ENCODE peak calls at places on chromosomes 11 and 22, in eight cellular contexts. B, F, H, N, P, C, Y and T are unnamed samples.

GRCh38 chr22:27799334-27800249 is 2.0 kb downstream of the MN1 start:
- DNase-seq in B (no peak), F (no peak), H (no peak), N (no peak), P (peak), C (no peak), Y (no peak), T (no peak)

GRCh38 chr22:45503071-45503815 is 560 bp downstream of the FBLN1 start:
- DNase-seq in B (no peak), F (no peak), H (no peak), N (no peak), P (no peak), C (no peak), Y (no peak), T (peak)

GRCh38 chr11:2577071-2578005 is 122.5 kb downstream of the KCNQ1OT1 start:
- DNase-seq in B (no peak), F (no peak), H (peak), N (peak), P (no peak), C (no peak), Y (peak), T (no peak)

GRCh38 chr11:48141475-48142100 is 75.0 kb upstream of the OR4B1 start:
- DNase-seq in B (no peak), F (no peak), H (no peak), N (no peak), P (peak), C (no peak), Y (no peak), T (no peak)

GRCh38 chr22:23180301-23180892 is at the start of gene BCR:
- DNase-seq in B (peak), F (peak), H (peak), N (peak), P (peak), C (peak), Y (no peak), T (peak)

GRCh38 chr22:43546186-43546585 is 134.4 kb downstream of the MPPED1 start:
- DNase-seq in B (no peak), F (no peak), H (no peak), N (no peak), P (no peak), C (no peak), Y (no peak), T (no peak)

GRCh38 chr22:33210129-33210784 is 152.1 kb upstream of the SYN3 start:
- DNase-seq in B (no peak), F (peak), H (no peak), N (no peak), P (peak), C (no peak), Y (no peak), T (peak)

GRCh38 chr22:42287174-42287890 is 16.9 kb upstream of the TCF20 start:
- DNase-seq in B (no peak), F (no peak), H (no peak), N (no peak), P (no peak), C (no peak), Y (no peak), T (no peak)

GRCh38 chr11:66970808-66971442 is 4.2 kb upstream of the C11orf86 start:
- DNase-seq in B (peak), F (no peak), H (no peak), N (no peak), P (peak), C (peak), Y (peak), T (no peak)

GRCh38 chr11:79097279-79097875 is 343.5 kb downstream of the TENM4 start:
- DNase-seq in B (no peak), F (no peak), H (no peak), N (no peak), P (peak), C (peak), Y (no peak), T (no peak)

GRCh38 chr11:69391192-69392103 is 90.0 kb upstream of the LINC01488 start:
- DNase-seq in B (no peak), F (no peak), H (no peak), N (no peak), P (no peak), C (no peak), Y (no peak), T (no peak)

GRCh38 chr22:41713004-41713403 is 13.7 kb downstream of the MEI1 start:
- DNase-seq in B (no peak), F (no peak), H (no peak), N (no peak), P (no peak), C (no peak), Y (no peak), T (no peak)

GRCh38 chr22:39620924-39621690 is 50.6 kb downstream of the CACNA1I start:
- DNase-seq in B (no peak), F (no peak), H (no peak), N (no peak), P (no peak), C (no peak), Y (no peak), T (no peak)

GRCh38 chr11:120068114-120068573 is 69.8 kb downstream of the TRIM29 start:
- DNase-seq in B (no peak), F (no peak), H (no peak), N (no peak), P (no peak), C (no peak), Y (peak), T (no peak)

GRCh38 chr11:106471273-106471672 is 393.8 kb downstream of the AASDHPPT start:
- DNase-seq in B (no peak), F (no peak), H (no peak), N (no peak), P (no peak), C (peak), Y (no peak), T (no peak)

GRCh38 chr11:1640076-1640946 is 10.7 kb downstream of the KRTAP5-5 start:
- DNase-seq in B (no peak), F (peak), H (no peak), N (no peak), P (peak), C (peak), Y (no peak), T (peak)

GRCh38 chr11:128289048-128289447 is 298.3 kb downstream of the ETS1 start:
- DNase-seq in B (no peak), F (no peak), H (no peak), N (no peak), P (no peak), C (no peak), Y (no peak), T (no peak)

DNA sequence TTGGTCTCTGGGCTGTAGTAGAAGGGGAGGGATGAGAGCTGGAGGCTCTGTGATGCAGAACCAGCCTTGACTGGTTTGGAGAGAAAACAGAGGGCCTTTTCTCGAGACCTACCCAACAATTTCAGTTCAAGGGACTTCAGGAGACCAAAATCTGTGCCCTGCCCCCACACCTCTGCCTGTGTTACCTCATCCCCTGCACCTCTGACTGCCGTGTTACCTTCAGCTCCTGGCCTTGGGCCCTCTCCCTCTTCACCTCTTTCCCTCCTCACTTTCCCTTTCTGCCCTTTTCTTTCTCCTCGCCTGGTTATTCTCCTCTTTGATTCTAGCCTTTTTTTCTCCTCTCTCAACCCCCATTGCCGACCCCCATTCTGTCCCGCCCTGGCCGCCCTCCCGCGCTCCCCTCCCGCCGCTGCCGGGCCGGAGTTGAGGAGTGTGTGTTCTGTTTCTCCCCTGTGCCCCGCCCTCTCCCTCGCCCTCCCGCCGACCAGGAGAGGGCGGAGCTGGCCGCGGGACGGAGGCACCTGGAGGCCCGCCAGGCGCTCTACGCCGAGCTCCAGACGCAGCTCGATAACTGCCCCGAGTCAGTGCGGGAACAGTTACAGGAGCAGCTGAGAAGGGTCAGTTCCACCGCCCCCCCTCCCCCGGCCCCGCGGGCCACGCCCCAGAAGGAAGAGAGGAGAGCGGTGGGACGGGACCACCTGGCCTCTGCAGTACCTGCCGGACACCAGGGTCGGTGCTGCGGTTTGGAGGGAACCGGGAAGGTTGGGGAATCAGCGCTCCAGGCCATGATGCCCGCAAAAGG is 27.2 kb downstream of the PHLDB1 start:
- DNase-seq in B (no peak), F (no peak), H (peak), N (peak), P (peak), C (peak), Y (peak), T (peak)
- TF ChIP-seq CTCF in B (no peak), F (no peak), H (no peak), N (no peak), P (peak), C (no peak), Y (no peak), T (no peak)

GRCh38 chr11:46827995-46828394 is 18.1 kb downstream of the CKAP5 start:
- DNase-seq in B (no peak), F (no peak), H (no peak), N (no peak), P (peak), C (peak), Y (no peak), T (no peak)

DNA sequence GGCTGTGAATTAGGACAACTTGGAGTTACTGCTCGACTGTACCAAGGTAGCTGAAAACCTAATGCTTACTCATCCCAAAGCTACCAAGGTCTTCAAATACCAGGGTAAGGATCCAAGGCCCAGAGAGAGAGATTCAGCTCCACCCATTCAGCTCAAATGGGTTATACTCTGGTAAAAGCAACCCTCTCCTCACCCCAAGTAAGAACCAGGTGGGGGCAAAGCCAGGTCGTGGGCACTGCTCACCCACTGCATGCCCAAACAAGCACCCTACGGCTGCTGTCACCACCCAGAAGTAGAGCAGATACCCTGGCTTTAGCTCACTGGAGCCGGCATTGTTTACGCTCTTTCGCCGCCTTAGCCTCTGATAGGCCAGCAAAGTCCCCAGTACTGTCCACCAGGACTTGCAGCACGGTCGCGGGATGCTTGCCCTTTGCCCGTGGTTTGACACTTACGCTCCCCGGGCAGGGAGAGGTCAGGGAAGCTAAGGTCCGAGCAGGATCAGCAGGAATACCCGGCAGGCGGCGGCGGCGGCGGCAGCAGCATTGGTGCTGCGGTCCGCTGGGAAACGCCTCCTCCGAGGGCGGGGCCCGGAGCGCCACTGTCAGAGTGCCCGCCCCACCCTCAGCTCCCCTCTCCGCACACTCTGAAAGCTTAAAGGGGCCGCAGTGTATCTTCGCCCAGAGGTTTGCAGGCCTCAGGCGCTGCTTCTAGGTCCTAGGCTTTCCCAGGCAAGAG is 19.6 kb downstream of the CKAP5 start:
- DNase-seq in B (peak), F (peak), H (peak), N (peak), P (peak), C (peak), Y (peak), T (peak)
- TF ChIP-seq CTCF in B (peak), F (no peak), H (no peak), N (no peak), P (peak), C (no peak), Y (no peak), T (no peak)

GRCh38 chr22:19641254-19641982 is 72.9 kb upstream of the SEPTIN5 start:
- DNase-seq in B (no peak), F (no peak), H (no peak), N (no peak), P (no peak), C (no peak), Y (peak), T (peak)
- TF ChIP-seq CTCF in B (peak), F (no peak), H (no peak), N (peak), P (peak), C (peak), Y (no peak), T (peak)

GRCh38 chr11:118503216-118503615 is 24.1 kb upstream of the TTC36 start:
- DNase-seq in B (no peak), F (no peak), H (no peak), N (no peak), P (no peak), C (no peak), Y (no peak), T (no peak)
- TF ChIP-seq CTCF in B (no peak), F (no peak), H (no peak), N (no peak), P (no peak), C (no peak), Y (no peak), T (no peak)

GRCh38 chr22:35727436-35727835 is 9.8 kb downstream of the APOL5 start:
- DNase-seq in B (no peak), F (no peak), H (no peak), N (no peak), P (no peak), C (no peak), Y (no peak), T (no peak)
- TF ChIP-seq CTCF in B (no peak), F (no peak), H (no peak), N (no peak), P (no peak), C (no peak), Y (no peak), T (no peak)